ENCODE peak calls at places on chromosomes 11 and 22, in eight cellular contexts. K is pancreas, X is BJ, U is IMR-90, Y is Panc1, W is cardiac fibroblast, E is BE2C, N is transverse colon. M is an unnamed sample.

GRCh38 chr22:50400931-50401330 is 57.8 kb downstream of the PPP6R2 start:
- DNase-seq in W (no peak), N (no peak), K (no peak), Y (no peak), X (no peak), E (no peak), U (no peak), M (no peak)

GRCh38 chr22:43476751-43477150 is 64.9 kb downstream of the MPPED1 start:
- DNase-seq in X (no peak), W (no peak), U (no peak), K (no peak), E (no peak), N (no peak), Y (no peak), M (no peak)

GRCh38 chr11:128304666-128305485 is 282.5 kb downstream of the ETS1 start:
- DNase-seq in Y (no peak), X (no peak), U (no peak), K (no peak), W (no peak), E (no peak), N (no peak), M (no peak)

GRCh38 chr11:66619080-66619554 is 2.7 kb downstream of the RBM14 start:
- DNase-seq in Y (no peak), U (peak), X (peak), N (no peak), W (peak), K (no peak), E (no peak), M (no peak)

GRCh38 chr11:94766656-94767291 is 1.4 kb upstream of the AMOTL1 start:
- DNase-seq in N (no peak), W (peak), X (no peak), U (no peak), E (no peak), K (no peak), Y (no peak), M (no peak)

GRCh38 chr11:1526785-1527184 is 40.2 kb upstream of the MOB2 start:
- DNase-seq in X (no peak), U (no peak), Y (no peak), W (no peak), E (no peak), K (no peak), N (no peak), M (no peak)

GRCh38 chr11:84947970-84948600 is 679.1 kb downstream of the DLG2 start:
- DNase-seq in K (no peak), E (no peak), N (no peak), Y (no peak), U (peak), X (no peak), W (peak), M (no peak)

GRCh38 chr11:124482362-124483147 is 37.1 kb upstream of the OR8B8 start:
- DNase-seq in X (no peak), K (no peak), U (peak), N (no peak), W (peak), Y (no peak), E (no peak), M (no peak)

GRCh38 chr11:45076761-45077160 is 69.7 kb upstream of the PRDM11 start:
- DNase-seq in E (no peak), Y (no peak), W (no peak), N (no peak), K (no peak), X (no peak), U (no peak), M (no peak)

GRCh38 chr22:22556995-22557925 is 1.8 kb downstream of the PRAME start:
- DNase-seq in U (no peak), W (no peak), X (no peak), E (no peak), Y (no peak), N (no peak), K (no peak), M (no peak)

GRCh38 chr11:133946541-133947297 is 10.0 kb downstream of the IGSF9B start:
- DNase-seq in K (no peak), W (peak), N (no peak), E (peak), U (no peak), X (no peak), Y (no peak), M (no peak)

GRCh38 chr11:24637520-24637919 is 140.7 kb downstream of the LUZP2 start:
- DNase-seq in N (no peak), W (no peak), U (no peak), K (no peak), E (no peak), X (no peak), Y (no peak), M (no peak)

GRCh38 chr22:39994566-39995345 is at the start of gene FAM83F:
- DNase-seq in X (no peak), E (no peak), K (peak), N (peak), U (no peak), Y (no peak), W (no peak), M (no peak)

DNA sequence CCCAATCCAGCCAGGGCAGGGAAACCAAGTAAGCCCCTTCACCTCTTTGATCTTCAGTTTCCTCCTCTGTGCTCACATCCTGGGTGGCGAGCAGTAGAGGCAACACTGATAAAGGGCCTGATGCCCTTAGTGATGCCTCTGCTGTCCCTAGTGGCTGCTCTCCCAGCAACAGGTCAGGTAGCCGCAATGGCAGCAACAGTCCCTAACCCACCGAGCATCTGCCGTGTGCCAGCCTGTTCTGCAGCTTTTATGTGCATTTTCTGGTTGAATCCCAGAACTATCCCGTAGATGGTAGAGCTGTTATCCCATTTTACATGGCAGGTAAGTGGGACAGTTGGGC is 5.2 kb downstream of the SCYL1 start:
- DNase-seq in N (no peak), Y (no peak), W (no peak), U (no peak), X (no peak), K (no peak), E (no peak), M (no peak)
- TF ChIP-seq CTCF in N (no peak), Y (no peak), W (peak), U (peak), X (peak), K (no peak), E (no peak), M (peak)

GRCh38 chr11:63919267-63920125 is 2.5 kb upstream of the RCOR2 start:
- DNase-seq in Y (no peak), W (no peak), K (no peak), N (peak), U (no peak), E (peak), X (no peak), M (no peak)

GRCh38 chr11:63918576-63919171 is 1.7 kb upstream of the RCOR2 start:
- DNase-seq in X (no peak), E (peak), K (no peak), U (no peak), W (no peak), Y (no peak), N (no peak), M (no peak)

GRCh38 chr11:63920126-63920869 is 3.3 kb upstream of the RCOR2 start:
- DNase-seq in N (peak), X (no peak), U (no peak), Y (no peak), E (peak), W (peak), K (peak), M (no peak)

GRCh38 chr11:63922673-63923192 is 5.8 kb upstream of the RCOR2 start:
- DNase-seq in W (no peak), K (no peak), Y (no peak), N (no peak), U (no peak), X (no peak), E (no peak), M (no peak)

DNA sequence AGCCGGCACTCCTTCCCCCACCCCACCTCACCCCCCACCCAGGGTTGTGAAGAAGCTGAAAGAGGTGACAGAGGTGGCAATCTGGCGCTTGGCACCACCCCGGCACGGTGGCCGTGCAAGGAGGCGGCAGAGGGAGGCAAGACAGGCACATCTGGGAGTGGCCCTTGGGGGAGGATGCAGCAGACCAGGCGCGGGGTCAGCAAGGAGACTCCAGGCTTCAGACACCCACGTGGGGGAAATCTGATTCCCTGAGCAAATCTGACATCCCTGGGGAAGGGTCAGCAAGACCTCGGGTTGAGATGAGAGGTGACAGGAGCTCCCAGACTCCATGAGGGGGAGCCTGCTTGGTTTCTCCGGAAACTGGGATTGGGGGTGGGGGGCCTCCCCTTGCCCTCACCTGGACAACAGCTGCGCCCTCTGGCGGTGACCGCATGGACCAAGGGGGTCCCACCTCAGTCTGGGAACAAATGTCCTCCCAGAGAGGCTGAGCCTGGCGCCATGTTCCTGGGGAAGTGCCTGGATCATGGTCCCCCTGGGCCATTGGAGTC is 4.0 kb upstream of the RCOR2 start:
- DNase-seq in E (no peak), U (no peak), X (no peak), K (no peak), N (peak), W (no peak), Y (no peak), M (no peak)
- H3K4me3 ChIP-seq in E (no peak), U (no peak), X (no peak), K (no peak), N (no peak), W (no peak), Y (no peak), M (no peak)

GRCh38 chr11:17564687-17565042 is 17.6 kb downstream of the OTOG start:
- DNase-seq in W (no peak), X (no peak), N (no peak), E (no peak), U (no peak), K (peak), Y (no peak), M (no peak)
- TF ChIP-seq CTCF in W (peak), X (peak), N (no peak), E (peak), U (no peak), K (no peak), Y (peak), M (no peak)

DNA sequence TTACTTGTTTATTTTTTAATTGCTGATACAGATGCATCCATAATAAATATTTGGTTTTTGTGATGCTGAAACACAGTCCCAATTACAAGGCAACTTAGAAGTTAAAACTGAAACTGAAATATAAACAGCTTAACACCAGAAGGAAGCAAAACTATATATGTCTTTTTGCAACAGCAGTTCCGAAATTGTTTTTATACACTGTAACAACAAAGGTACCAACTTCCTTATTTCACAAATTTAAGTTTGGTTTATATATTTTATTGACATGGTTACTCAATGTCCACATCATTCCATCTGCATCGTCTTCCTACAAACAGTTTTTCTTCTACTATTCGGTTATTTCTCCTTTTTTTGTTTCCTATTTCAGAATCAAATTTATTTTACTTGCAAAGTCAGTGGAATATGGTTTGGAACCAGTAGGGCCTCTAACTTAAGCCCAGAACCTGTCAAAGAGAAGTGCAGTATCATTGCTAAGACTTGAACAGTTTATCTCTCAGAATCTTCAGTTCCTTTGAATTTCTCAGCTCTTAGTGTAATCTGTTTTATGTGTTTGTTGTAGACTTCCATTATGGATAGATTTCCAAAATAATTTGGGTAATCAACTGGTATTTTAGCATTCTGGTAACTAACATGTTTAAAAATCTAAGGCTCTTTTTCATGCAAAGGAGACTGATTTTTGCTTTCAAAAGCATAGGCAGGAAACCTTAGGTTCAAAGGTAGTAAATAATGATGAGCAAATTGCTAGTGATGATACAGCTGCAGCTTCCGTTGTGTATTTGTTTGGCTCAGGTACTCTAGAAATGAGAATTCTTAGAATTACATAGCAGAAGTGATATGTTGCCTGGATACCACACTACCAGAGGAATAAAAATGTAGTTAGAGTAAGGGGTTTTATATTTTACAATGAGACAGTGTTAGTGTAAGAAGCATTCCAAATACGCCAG is 8.2 kb upstream of the HSPA8 start:
- DNase-seq in K (no peak), X (no peak), N (no peak), W (no peak), U (no peak), E (no peak), Y (no peak), M (no peak)
- H3K4me3 ChIP-seq in K (no peak), X (no peak), N (no peak), W (no peak), U (no peak), E (no peak), Y (no peak), M (no peak)

GRCh38 chr11:35554491-35555237 is 29.2 kb upstream of the PAMR1 start:
- DNase-seq in Y (no peak), U (peak), X (no peak), E (no peak), W (peak), K (no peak), N (no peak), M (no peak)
- TF ChIP-seq CTCF in Y (peak), U (peak), X (peak), E (no peak), W (peak), K (no peak), N (peak), M (peak)

GRCh38 chr22:36065462-36065774 is 36.8 kb upstream of the RBFOX2 start:
- DNase-seq in K (no peak), X (no peak), N (no peak), E (no peak), Y (no peak), W (no peak), U (no peak), M (no peak)
- H3K4me3 ChIP-seq in K (peak), X (peak), N (peak), E (peak), Y (peak), W (peak), U (peak), M (peak)

GRCh38 chr11:119691020-119691666 is 37.9 kb downstream of the NECTIN1 start:
- DNase-seq in U (no peak), Y (no peak), X (no peak), N (no peak), E (no peak), K (no peak), W (no peak), M (no peak)
- TF ChIP-seq CTCF in U (peak), Y (no peak), X (no peak), N (no peak), E (peak), K (no peak), W (no peak), M (no peak)